ENCODE peak calls at places on chromosomes 12 and 14, in nine cellular contexts. B is Calu3; D is stimulated activated CD4-positive, alpha-beta T cell treated with anti-CD3 and anti-CD28 coated beads, Interleukin-15, amount 100 ng/mL, for 24 hours; H is NCI-H524; W is GM04504; L is activated CD4-positive, alpha-beta T cell treated with anti-CD3 and anti-CD28 coated beads for 1 hour; A is bronchial epithelial cell; S is mucosa of gallbladder; C is right cardiac atrium. M is an unnamed sample.

GRCh38 chr14:59293934-59294661 is 105.6 kb downstream of the DAAM1 start:
- DNase-seq in B (no peak), D (no peak), H (no peak), W (no peak), L (no peak), A (no peak), S (no peak), C (peak; percentile 81), M (peak; percentile 69)

GRCh38 chr14:39740454-39740853 is 308.2 kb upstream of the FBXO33 start:
- DNase-seq in B (no peak), D (no peak), H (no peak), W (no peak), L (no peak), A (no peak), S (no peak), C (no peak), M (no peak)

GRCh38 chr14:33675415-33676130 is 275.3 kb downstream of the EGLN3 start:
- DNase-seq in B (no peak), D (no peak), H (no peak), W (no peak), L (no peak), A (no peak), S (no peak), C (no peak), M (no peak)

GRCh38 chr12:56014205-56014604 is 6.6 kb upstream of the IKZF4 start:
- DNase-seq in B (peak; percentile 19), D (no peak), H (no peak), W (no peak), L (no peak), A (peak; percentile 31), S (no peak), C (no peak), M (no peak)

GRCh38 chr12:15546102-15546701 is 223.9 kb downstream of the PTPRO start:
- DNase-seq in B (no peak), D (no peak), H (no peak), W (no peak), L (no peak), A (no peak), S (no peak), C (no peak), M (no peak)

GRCh38 chr12:57577981-57578758 is 12.8 kb upstream of the PIP4K2C start:
- DNase-seq in B (no peak), D (no peak), H (no peak), W (no peak), L (no peak), A (no peak), S (no peak), C (no peak), M (no peak)

GRCh38 chr12:107992870-107993451 is 136.1 kb upstream of the WSCD2 start:
- DNase-seq in B (peak; percentile 53), D (peak; percentile 10), H (peak; percentile 80), W (peak; percentile 4), L (no peak), A (peak; percentile 62), S (peak; percentile 21), C (no peak), M (no peak)

GRCh38 chr14:55071870-55072640 is 20.6 kb downstream of the MAPK1IP1L start:
- DNase-seq in B (no peak), D (peak; percentile 34), H (no peak), W (peak; percentile 83), L (no peak), A (peak; percentile 98), S (no peak), C (peak; percentile 44), M (peak; percentile 64)

GRCh38 chr12:127383281-127383680 is 883.7 kb upstream of the TMEM132C start:
- DNase-seq in B (no peak), D (no peak), H (no peak), W (no peak), L (no peak), A (no peak), S (no peak), C (no peak), M (no peak)

GRCh38 chr12:49428652-49429549 is 61.6 kb downstream of the SPATS2 start:
- DNase-seq in B (no peak), D (no peak), H (peak; percentile 4), W (no peak), L (no peak), A (peak; percentile 61), S (no peak), C (no peak), M (no peak)

GRCh38 chr12:120368789-120369475 is at the start of gene MSI1:
- DNase-seq in B (no peak), D (peak; percentile 17), H (peak; percentile 54), W (no peak), L (no peak), A (no peak), S (no peak), C (no peak), M (peak; percentile 32)

GRCh38 chr14:28767239-28767850 is 758 bp downstream of the FOXG1 start:
- DNase-seq in B (no peak), D (no peak), H (no peak), W (no peak), L (no peak), A (no peak), S (no peak), C (no peak), M (no peak)

GRCh38 chr12:45051490-45052105 is 699 bp upstream of the DBX2 start:
- DNase-seq in B (no peak), D (no peak), H (peak; percentile 87), W (no peak), L (no peak), A (peak; percentile 3), S (no peak), C (no peak), M (no peak)

GRCh38 chr12:2382391-2383155 is 329.8 kb downstream of the CACNA1C start:
- DNase-seq in B (no peak), D (no peak), H (peak; percentile 40), W (no peak), L (no peak), A (no peak), S (no peak), C (no peak), M (no peak)

GRCh38 chr14:64510825-64511679 is 6.5 kb downstream of the ZBTB1 start:
- DNase-seq in B (peak; percentile 73), D (peak; percentile 72), H (peak; percentile 73), W (peak; percentile 39), L (peak; percentile 35), A (peak; percentile 72), S (peak; percentile 78), C (peak; percentile 41), M (no peak)

GRCh38 chr12:121812320-121812871 is 8.6 kb downstream of the SETD1B start:
- DNase-seq in B (peak; percentile 86), D (peak; percentile 74), H (no peak), W (no peak), L (no peak), A (no peak), S (peak; percentile 78), C (peak; percentile 80), M (peak; percentile 88)

M was measured in left ventricle myocardium superior.